ENCODE peak calls at places on chromosomes 3 and 15, in five cellular contexts. W is M059J, R is HuH-7.5, O is progenitor cell of endocrine pancreas, C is non-pigmented ciliary epithelial cell. E is an unnamed sample.

GRCh38 chr3:194007598-194008337 is 128.2 kb upstream of the HES1 start:
- DNase-seq in W (no peak), R (no peak), O (no peak), C (no peak), E (no peak)

GRCh38 chr3:79018671-79019136 is 749.1 kb downstream of the ROBO1 start:
- DNase-seq in W (peak), R (no peak), O (peak), C (no peak), E (peak)

GRCh38 chr3:172153335-172153861 is 114.0 kb downstream of the FNDC3B start:
- DNase-seq in W (peak), R (no peak), O (no peak), C (peak), E (peak)

GRCh38 chr3:42515391-42515916 is 13.0 kb downstream of the VIPR1 start:
- DNase-seq in W (no peak), R (no peak), O (no peak), C (no peak), E (no peak)

GRCh38 chr15:58423858-58424608 is 7.8 kb upstream of the LIPC start:
- DNase-seq in W (no peak), R (no peak), O (no peak), C (no peak), E (no peak)

GRCh38 chr15:68558318-68559305 is 20.2 kb upstream of the CORO2B start:
- DNase-seq in W (no peak), R (no peak), O (no peak), C (no peak), E (peak)

GRCh38 chr15:68383161-68384074 is 48.5 kb downstream of the ITGA11 start:
- DNase-seq in W (peak), R (peak), O (no peak), C (no peak), E (peak)

GRCh38 chr3:170418422-170419300 is at the start of gene CLDN11:
- DNase-seq in W (peak), R (peak), O (no peak), C (no peak), E (peak)

GRCh38 chr15:67794832-67795574 is 30.3 kb upstream of the SKOR1 start:
- DNase-seq in W (no peak), R (no peak), O (no peak), C (no peak), E (no peak)

GRCh38 chr3:107284570-107284969 is 92.7 kb upstream of the CCDC54 start:
- DNase-seq in W (peak), R (no peak), O (no peak), C (no peak), E (no peak)

GRCh38 chr3:45912435-45912834 is 26.1 kb downstream of the CCR9 start:
- DNase-seq in W (no peak), R (no peak), O (no peak), C (no peak), E (no peak)

GRCh38 chr3:48845170-48845569 is 2.5 kb downstream of the PRKAR2A start:
- DNase-seq in W (peak), R (no peak), O (no peak), C (no peak), E (peak)

GRCh38 chr3:132432639-132433038 is 15.3 kb downstream of the DNAJC13 start:
- DNase-seq in W (peak), R (no peak), O (no peak), C (peak), E (no peak)

GRCh38 chr3:40770046-40770445 is 245.3 kb downstream of the ZNF621 start:
- DNase-seq in W (no peak), R (no peak), O (no peak), C (no peak), E (no peak)

GRCh38 chr15:31228980-31229826 is 97.4 kb upstream of the KLF13 start:
- DNase-seq in W (no peak), R (no peak), O (no peak), C (no peak), E (peak)

GRCh38 chr3:129226374-129226773 is 23.0 kb upstream of the COPG1 start:
- DNase-seq in W (peak), R (no peak), O (no peak), C (peak), E (no peak)

GRCh38 chr3:101177577-101177976 is 142.8 kb downstream of the IMPG2 start:
- DNase-seq in W (no peak), R (no peak), O (no peak), C (no peak), E (no peak)

GRCh38 chr15:67100808-67101581 is 35.6 kb downstream of the SMAD3 start:
- DNase-seq in W (no peak), R (no peak), O (no peak), C (no peak), E (peak)

GRCh38 chr15:29093696-29094343 is 175.8 kb downstream of the NSMCE3 start:
- DNase-seq in W (no peak), R (no peak), O (no peak), C (no peak), E (no peak)

GRCh38 chr3:6504385-6504784 is 356.5 kb upstream of the GRM7 start:
- DNase-seq in W (no peak), R (no peak), O (no peak), C (no peak), E (peak)